ENCODE peak calls at places on chromosome 15, in seven cellular contexts. One of them, this sample, is unnamed.

GRCh38 chr15:39188930-39189329 is 391.9 kb upstream of the THBS1 start:
- DNase-seq in progenitor cell of endocrine pancreas: no peak
- DNase-seq in GM10248: no peak
- DNase-seq in fibroblast of lung: peak
- DNase-seq in GM12864: no peak
- DNase-seq in kidney epithelial cell: peak
- DNase-seq in hepatocyte: peak
- DNase-seq in this sample: no peak

GRCh38 chr15:52100807-52101206 is 11.8 kb downstream of the BCL2L10 start:
- DNase-seq in progenitor cell of endocrine pancreas: no peak
- DNase-seq in GM12864: no peak
- DNase-seq in hepatocyte: peak
- DNase-seq in fibroblast of lung: peak
- DNase-seq in GM10248: no peak
- DNase-seq in kidney epithelial cell: peak
- DNase-seq in this sample: no peak

GRCh38 chr15:23647421-23648375 is at the start of gene MAGEL2:
- DNase-seq in hepatocyte: peak
- DNase-seq in GM12864: no peak
- DNase-seq in progenitor cell of endocrine pancreas: no peak
- DNase-seq in kidney epithelial cell: no peak
- DNase-seq in GM10248: no peak
- DNase-seq in fibroblast of lung: no peak
- DNase-seq in this sample: no peak

GRCh38 chr15:64604319-64604718 is 143.9 kb downstream of the ZNF609 start:
- DNase-seq in fibroblast of lung: no peak
- DNase-seq in progenitor cell of endocrine pancreas: no peak
- DNase-seq in hepatocyte: no peak
- DNase-seq in GM10248: no peak
- DNase-seq in GM12864: no peak
- DNase-seq in kidney epithelial cell: no peak
- DNase-seq in this sample: no peak

GRCh38 chr15:100740105-100740504 is 137.7 kb downstream of the ASB7 start:
- DNase-seq in GM10248: no peak
- DNase-seq in hepatocyte: no peak
- DNase-seq in progenitor cell of endocrine pancreas: no peak
- DNase-seq in kidney epithelial cell: no peak
- DNase-seq in GM12864: no peak
- DNase-seq in fibroblast of lung: peak
- DNase-seq in this sample: no peak

GRCh38 chr15:68712886-68713285 is 107.8 kb downstream of the ANP32A start:
- DNase-seq in fibroblast of lung: no peak
- DNase-seq in GM12864: no peak
- DNase-seq in hepatocyte: no peak
- DNase-seq in kidney epithelial cell: no peak
- DNase-seq in progenitor cell of endocrine pancreas: no peak
- DNase-seq in GM10248: no peak
- DNase-seq in this sample: no peak

GRCh38 chr15:55549305-55549704 is 38.8 kb downstream of the PYGO1 start:
- DNase-seq in fibroblast of lung: no peak
- DNase-seq in kidney epithelial cell: no peak
- DNase-seq in progenitor cell of endocrine pancreas: no peak
- DNase-seq in hepatocyte: no peak
- DNase-seq in GM12864: no peak
- DNase-seq in GM10248: no peak
- DNase-seq in this sample: no peak

GRCh38 chr15:55183679-55184078 is 13.1 kb downstream of the RSL24D1 start:
- DNase-seq in progenitor cell of endocrine pancreas: no peak
- DNase-seq in GM10248: no peak
- DNase-seq in hepatocyte: no peak
- DNase-seq in fibroblast of lung: no peak
- DNase-seq in GM12864: no peak
- DNase-seq in kidney epithelial cell: no peak
- DNase-seq in this sample: no peak

GRCh38 chr15:90463381-90463780 is 66.3 kb upstream of the CRTC3 start:
- DNase-seq in hepatocyte: no peak
- DNase-seq in GM10248: peak
- DNase-seq in kidney epithelial cell: peak
- DNase-seq in progenitor cell of endocrine pancreas: no peak
- DNase-seq in GM12864: no peak
- DNase-seq in fibroblast of lung: peak
- DNase-seq in this sample: peak

GRCh38 chr15:64773606-64774555 is 1.5 kb downstream of the RBPMS2 start:
- DNase-seq in hepatocyte: no peak
- DNase-seq in fibroblast of lung: no peak
- DNase-seq in progenitor cell of endocrine pancreas: no peak
- DNase-seq in GM10248: no peak
- DNase-seq in kidney epithelial cell: no peak
- DNase-seq in GM12864: no peak
- DNase-seq in this sample: no peak

GRCh38 chr15:72764656-72765055 is 18.9 kb downstream of the ADPGK start:
- DNase-seq in progenitor cell of endocrine pancreas: no peak
- DNase-seq in GM12864: no peak
- DNase-seq in kidney epithelial cell: no peak
- DNase-seq in GM10248: no peak
- DNase-seq in fibroblast of lung: no peak
- DNase-seq in hepatocyte: no peak
- DNase-seq in this sample: no peak

GRCh38 chr15:29278436-29279099 is 8.9 kb upstream of the NSMCE3 start:
- DNase-seq in GM10248: no peak
- DNase-seq in hepatocyte: peak
- DNase-seq in fibroblast of lung: peak
- DNase-seq in GM12864: no peak
- DNase-seq in progenitor cell of endocrine pancreas: no peak
- DNase-seq in kidney epithelial cell: peak
- DNase-seq in this sample: no peak

GRCh38 chr15:90188914-90189748 is 12.0 kb upstream of the SEMA4B start:
- DNase-seq in progenitor cell of endocrine pancreas: no peak
- DNase-seq in kidney epithelial cell: no peak
- DNase-seq in hepatocyte: peak
- DNase-seq in fibroblast of lung: no peak
- DNase-seq in GM10248: no peak
- DNase-seq in GM12864: no peak
- DNase-seq in this sample: no peak

GRCh38 chr15:41932939-41933725 is 39.2 kb downstream of the EHD4 start:
- DNase-seq in GM10248: no peak
- DNase-seq in hepatocyte: no peak
- DNase-seq in progenitor cell of endocrine pancreas: no peak
- DNase-seq in GM12864: no peak
- DNase-seq in fibroblast of lung: no peak
- DNase-seq in kidney epithelial cell: no peak
- DNase-seq in this sample: no peak

GRCh38 chr15:63232943-63233342 is 43.5 kb downstream of the RAB8B start:
- DNase-seq in fibroblast of lung: peak
- DNase-seq in progenitor cell of endocrine pancreas: no peak
- DNase-seq in GM12864: no peak
- DNase-seq in kidney epithelial cell: no peak
- DNase-seq in GM10248: no peak
- DNase-seq in hepatocyte: no peak
- DNase-seq in this sample: no peak

DNA sequence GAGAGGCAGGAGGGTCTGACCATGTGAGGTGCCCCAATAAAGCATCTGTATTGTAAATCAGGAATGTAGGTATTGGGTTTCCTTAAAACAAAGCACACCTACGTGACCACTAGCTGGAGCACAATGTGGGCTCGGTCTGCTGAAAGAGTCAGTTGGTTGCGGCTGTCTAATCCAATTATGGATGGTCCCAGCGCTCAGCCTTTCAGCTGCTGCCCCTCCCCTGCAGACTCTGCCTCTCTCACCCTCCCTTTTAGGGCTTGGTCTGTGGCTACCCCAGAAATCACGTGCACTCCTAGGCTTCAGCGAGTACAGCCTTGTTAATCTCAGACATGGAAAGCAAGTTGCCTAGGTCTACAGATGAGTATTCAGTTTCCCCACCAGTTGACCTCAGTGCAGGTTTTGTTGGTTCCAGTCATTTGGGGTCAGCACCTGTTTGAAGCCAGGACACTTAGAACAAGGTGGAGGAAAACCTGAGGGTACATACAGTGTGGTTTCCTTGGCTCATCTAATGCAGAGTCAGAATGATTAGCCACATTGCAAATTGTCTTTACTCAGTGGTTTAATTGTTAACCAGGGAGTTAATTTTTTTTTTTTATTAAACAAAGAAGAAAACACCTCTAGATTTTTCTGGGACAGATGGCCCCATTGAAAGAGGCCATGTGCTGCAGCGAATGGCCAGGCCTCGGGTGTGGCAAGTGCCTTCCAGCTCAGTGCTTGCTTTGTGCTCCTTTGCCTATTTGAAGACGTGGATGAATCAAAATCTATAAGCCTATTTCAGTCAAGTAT is 137.7 kb downstream of the IGF1R start:
- DNase-seq in kidney epithelial cell: no peak
- DNase-seq in progenitor cell of endocrine pancreas: no peak
- DNase-seq in fibroblast of lung: no peak
- DNase-seq in GM12864: no peak
- DNase-seq in hepatocyte: peak
- DNase-seq in GM10248: no peak
- DNase-seq in this sample: no peak
- TF ChIP-seq CTCF in kidney epithelial cell: no peak
- TF ChIP-seq CTCF in progenitor cell of endocrine pancreas: no peak
- TF ChIP-seq CTCF in fibroblast of lung: no peak
- TF ChIP-seq CTCF in GM12864: no peak
- TF ChIP-seq CTCF in hepatocyte: no peak
- TF ChIP-seq CTCF in GM10248: no peak
- TF ChIP-seq CTCF in this sample: no peak

DNA sequence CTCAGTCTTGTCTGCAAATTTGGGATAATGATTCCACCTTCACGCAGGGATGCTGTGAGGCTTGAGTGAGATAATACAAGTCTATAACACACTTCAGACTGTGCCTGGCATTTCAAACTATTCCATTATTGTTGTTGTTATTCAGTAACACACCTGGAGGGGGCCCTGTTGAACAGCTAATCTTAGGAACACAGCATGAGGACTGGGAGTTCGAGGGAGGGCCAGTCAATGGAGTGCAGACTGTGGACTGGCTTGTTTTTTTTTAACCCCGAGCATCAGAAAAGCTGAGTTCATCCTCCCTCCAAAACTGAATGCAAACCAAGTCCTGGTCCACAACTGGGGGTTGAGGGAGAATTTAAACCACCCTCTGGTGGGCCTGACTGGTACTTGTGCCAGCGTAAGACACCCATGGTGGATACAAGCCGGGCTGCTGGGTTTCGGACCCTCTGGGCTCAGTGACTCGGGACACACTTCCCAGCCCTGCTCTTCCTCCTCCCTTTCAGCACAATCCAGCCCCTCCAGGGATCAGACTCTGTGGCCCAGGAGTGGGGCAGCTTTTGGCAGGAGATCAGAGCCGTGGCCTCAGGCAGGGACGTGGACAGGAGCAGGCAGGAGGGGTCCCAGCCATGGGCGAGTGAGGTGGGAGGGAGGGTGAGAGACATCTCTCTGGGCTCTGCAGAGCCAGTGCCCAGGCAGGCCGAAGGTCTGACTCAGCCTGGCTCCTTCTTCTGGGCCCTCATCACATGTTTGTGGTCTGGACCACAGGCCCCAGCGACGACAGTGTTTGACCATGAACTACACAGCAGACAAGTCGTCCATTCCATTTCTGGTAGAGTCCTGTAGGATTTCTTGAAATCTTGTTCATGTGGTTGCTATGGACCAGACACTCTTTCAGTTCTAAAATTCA is 36.3 kb upstream of the MEX3B start:
- DNase-seq in kidney epithelial cell: peak
- DNase-seq in GM12864: no peak
- DNase-seq in GM10248: no peak
- DNase-seq in progenitor cell of endocrine pancreas: no peak
- DNase-seq in fibroblast of lung: peak
- DNase-seq in hepatocyte: no peak
- DNase-seq in this sample: no peak
- TF ChIP-seq CTCF in kidney epithelial cell: no peak
- TF ChIP-seq CTCF in GM12864: no peak
- TF ChIP-seq CTCF in GM10248: no peak
- TF ChIP-seq CTCF in progenitor cell of endocrine pancreas: peak
- TF ChIP-seq CTCF in fibroblast of lung: peak
- TF ChIP-seq CTCF in hepatocyte: no peak
- TF ChIP-seq CTCF in this sample: no peak

DNA sequence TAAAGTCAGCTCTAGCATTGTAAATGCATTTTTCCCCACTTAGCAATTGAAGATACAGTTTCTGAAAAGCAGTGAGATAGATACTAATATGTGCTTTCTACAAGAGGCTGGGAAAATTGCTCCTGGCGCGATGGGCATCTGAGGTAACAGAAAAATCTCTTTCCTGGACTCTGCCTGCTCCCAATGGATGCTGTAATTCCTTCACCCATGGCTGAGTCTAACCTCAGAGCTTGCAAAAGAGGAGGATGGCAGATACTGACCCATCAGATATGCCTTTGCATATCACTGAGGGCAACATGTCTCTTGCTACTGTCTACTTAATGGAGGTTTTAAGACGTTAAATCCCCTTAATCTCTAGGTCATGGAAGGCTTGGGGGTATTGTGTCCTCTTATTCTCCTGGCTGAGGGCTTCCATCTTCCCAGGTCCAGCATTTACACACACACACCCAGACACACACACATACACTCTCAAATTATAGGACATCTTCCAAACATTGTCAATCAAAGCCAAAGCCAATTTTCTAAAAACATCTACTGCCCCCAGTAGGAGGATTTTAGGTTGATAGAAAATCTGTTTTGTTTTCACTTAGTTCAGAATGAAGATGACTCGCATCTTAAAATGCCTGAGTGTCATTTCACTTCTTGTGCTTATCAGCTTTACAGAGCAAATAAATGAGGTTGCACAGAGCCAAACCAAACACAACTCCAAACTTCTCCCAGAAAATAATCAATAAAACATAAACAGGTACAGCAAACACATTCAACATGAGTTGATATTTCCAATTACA is 2.4 kb downstream of the TRPM1 start:
- DNase-seq in GM12864: no peak
- DNase-seq in GM10248: no peak
- DNase-seq in hepatocyte: no peak
- DNase-seq in progenitor cell of endocrine pancreas: no peak
- DNase-seq in kidney epithelial cell: no peak
- DNase-seq in fibroblast of lung: no peak
- DNase-seq in this sample: peak
- TF ChIP-seq CTCF in GM12864: no peak
- TF ChIP-seq CTCF in GM10248: peak
- TF ChIP-seq CTCF in hepatocyte: no peak
- TF ChIP-seq CTCF in progenitor cell of endocrine pancreas: no peak
- TF ChIP-seq CTCF in kidney epithelial cell: no peak
- TF ChIP-seq CTCF in fibroblast of lung: no peak
- TF ChIP-seq CTCF in this sample: no peak

DNA sequence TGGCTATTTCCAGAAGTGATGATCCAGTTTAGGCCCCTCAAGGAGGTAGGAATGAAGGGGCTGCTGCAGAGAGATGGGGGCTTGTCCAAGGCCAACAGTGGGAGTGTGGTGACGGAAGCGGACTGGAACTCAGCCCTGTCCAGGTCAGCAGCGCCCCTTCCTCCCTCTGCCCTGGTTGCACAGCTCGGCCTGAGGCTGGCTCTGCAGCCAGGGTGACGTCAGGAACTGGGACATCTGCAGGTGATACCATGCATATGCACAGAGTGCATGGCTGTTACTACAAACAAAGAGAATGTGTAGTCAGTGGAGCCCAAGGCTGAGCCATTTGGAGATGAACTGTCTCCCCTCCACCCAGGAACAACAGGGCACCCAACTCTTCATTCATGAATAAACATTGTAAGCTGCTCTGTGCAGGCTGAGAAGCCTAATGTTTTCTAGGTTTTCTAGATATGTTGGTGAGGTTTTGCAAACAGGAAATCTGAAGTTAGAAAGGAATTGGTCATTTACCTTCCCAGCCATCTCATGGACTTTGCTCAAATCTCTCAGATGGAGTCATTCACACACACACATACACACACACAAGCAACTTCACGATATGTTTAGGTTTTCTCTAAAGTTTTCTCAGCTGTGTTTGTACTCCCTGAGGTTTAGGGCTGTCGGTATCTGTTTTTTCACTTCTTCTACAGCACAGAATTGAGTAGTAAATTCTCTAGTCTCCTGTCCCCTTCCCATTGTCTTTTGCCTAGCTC is 117.2 kb downstream of the TLE3 start:
- DNase-seq in fibroblast of lung: no peak
- DNase-seq in progenitor cell of endocrine pancreas: no peak
- DNase-seq in hepatocyte: no peak
- DNase-seq in GM10248: peak
- DNase-seq in kidney epithelial cell: no peak
- DNase-seq in GM12864: peak
- DNase-seq in this sample: no peak
- TF ChIP-seq CTCF in fibroblast of lung: no peak
- TF ChIP-seq CTCF in progenitor cell of endocrine pancreas: no peak
- TF ChIP-seq CTCF in hepatocyte: no peak
- TF ChIP-seq CTCF in GM10248: no peak
- TF ChIP-seq CTCF in kidney epithelial cell: no peak
- TF ChIP-seq CTCF in GM12864: peak
- TF ChIP-seq CTCF in this sample: no peak

This sample was measured in GM20000.